ENCODE peak calls at places on chromosomes 2 and 18, in seven cellular contexts. B is G401; Q is sigmoid colon; G is stomach; U is prostate gland; N is activated CD4-positive, alpha-beta memory T cell treated with anti-CD3 and anti-CD28 coated beads for 36 hours; I is cardiac septum. E is an unnamed sample.

GRCh38 chr2:74379851-74380789 is at the start of gene DCTN1:
- DNase-seq in I (peak), G (peak), B (peak), N (peak), Q (peak), U (peak), E (no peak)

GRCh38 chr18:55858661-55859111 is 270.7 kb upstream of the TCF4 start:
- DNase-seq in Q (no peak), N (no peak), G (no peak), B (no peak), U (no peak), I (no peak), E (no peak)

GRCh38 chr18:10354241-10354811 is 100.1 kb upstream of the APCDD1 start:
- DNase-seq in G (no peak), B (peak), N (no peak), I (no peak), U (no peak), Q (no peak), E (no peak)

GRCh38 chr2:232919151-232919550 is 49.1 kb downstream of the SNORC start:
- DNase-seq in N (no peak), I (no peak), Q (no peak), G (no peak), U (no peak), B (no peak), E (no peak)

GRCh38 chr2:136306801-136307200 is 188.9 kb upstream of the CXCR4 start:
- DNase-seq in I (no peak), Q (no peak), U (no peak), G (no peak), N (no peak), B (peak), E (no peak)

GRCh38 chr18:79934311-79935097 is 16.9 kb downstream of the SLC66A2 start:
- DNase-seq in G (no peak), U (no peak), B (no peak), I (peak), N (no peak), Q (peak), E (peak)

GRCh38 chr2:169963786-169964185 is 136.5 kb downstream of the UBR3 start:
- DNase-seq in U (no peak), B (no peak), G (no peak), Q (no peak), N (no peak), I (no peak), E (no peak)

GRCh38 chr18:7479756-7480155 is 87.4 kb upstream of the PTPRM start:
- DNase-seq in I (no peak), B (no peak), N (no peak), Q (no peak), G (no peak), U (no peak), E (no peak)

GRCh38 chr2:19496646-19497045 is 138.2 kb upstream of the OSR1 start:
- DNase-seq in Q (no peak), I (no peak), G (no peak), B (no peak), U (no peak), N (no peak), E (no peak)

GRCh38 chr2:164976301-164976700 is 21.0 kb upstream of the SLC38A11 start:
- DNase-seq in B (no peak), N (no peak), Q (no peak), U (no peak), G (no peak), I (no peak), E (no peak)